ENCODE peak calls at places on chromosomes 13 and 19, in seven cellular contexts. S, V, Q, U, D, I and B are unnamed samples.

GRCh38 chr19:7928741-7929701 is 3.1 kb upstream of the CTXN1 start:
- DNase-seq in V (peak; percentile 49), Q (peak; percentile 79), I (peak; percentile 65), U (peak; percentile 78), D (peak; percentile 82), S (no peak), B (no peak)

GRCh38 chr13:49838989-49839388 is 46.5 kb upstream of the KPNA3 start:
- DNase-seq in V (no peak), D (no peak), Q (no peak), I (no peak), U (no peak), S (no peak), B (no peak)

GRCh38 chr13:29589234-29589633 is 6.3 kb downstream of the SLC7A1 start:
- DNase-seq in U (no peak), D (peak; percentile 33), V (no peak), I (no peak), S (no peak), Q (peak; percentile 72), B (no peak)

GRCh38 chr19:44050740-44051653 is 839 bp upstream of the ZNF223 start:
- DNase-seq in V (no peak), S (peak; percentile 59), Q (no peak), I (no peak), U (no peak), D (peak; percentile 2), B (no peak)

GRCh38 chr19:42594617-42595489 is at the start of gene CEACAM8:
- DNase-seq in U (no peak), Q (no peak), S (no peak), V (no peak), D (no peak), I (no peak), B (no peak)

GRCh38 chr13:99045396-99045795 is 67.5 kb upstream of the DOCK9 start:
- DNase-seq in V (no peak), I (no peak), D (no peak), Q (peak; percentile 33), U (no peak), S (no peak), B (no peak)

GRCh38 chr13:97953376-97953970 is at the start of gene IPO5:
- DNase-seq in U (no peak), S (no peak), V (no peak), I (no peak), D (peak; percentile 56), Q (peak; percentile 87), B (no peak)

GRCh38 chr19:40347476-40348124 is 597 bp downstream of the C19orf47 start:
- DNase-seq in I (no peak), V (no peak), D (no peak), Q (no peak), U (no peak), S (no peak), B (no peak)

GRCh38 chr13:94901070-94901469 is 188.7 kb upstream of the SOX21 start:
- DNase-seq in I (no peak), Q (no peak), S (no peak), D (no peak), V (no peak), U (no peak), B (no peak)

GRCh38 chr13:44050450-44051063 is 170.9 kb downstream of the LACC1 start:
- DNase-seq in V (no peak), Q (peak; percentile 46), I (peak; percentile 49), U (no peak), S (no peak), D (peak; percentile 42), B (no peak)

GRCh38 chr19:50720921-50721291 is 1.3 kb upstream of the SHANK1 start:
- DNase-seq in V (no peak), Q (no peak), I (no peak), D (no peak), S (no peak), U (no peak), B (no peak)

GRCh38 chr13:51501592-51502205 is 48.9 kb upstream of the INTS6 start:
- DNase-seq in D (no peak), S (no peak), V (no peak), U (no peak), Q (peak; percentile 39), I (no peak), B (no peak)

GRCh38 chr19:39916851-39917396 is 17.5 kb downstream of the FCGBP start:
- DNase-seq in V (no peak), D (no peak), U (no peak), I (no peak), Q (no peak), S (no peak), B (no peak)

GRCh38 chr13:98018293-98018692 is 64.8 kb downstream of the IPO5 start:
- DNase-seq in V (no peak), D (no peak), I (no peak), U (no peak), S (no peak), Q (no peak), B (no peak)

GRCh38 chr13:26721251-26721939 is 39.2 kb downstream of the GPR12 start:
- DNase-seq in Q (peak; percentile 10), D (no peak), I (no peak), U (no peak), S (peak; percentile 37), V (no peak), B (no peak)

GRCh38 chr13:29948791-29949190 is 98.4 kb upstream of the UBL3 start:
- DNase-seq in Q (no peak), V (no peak), D (no peak), U (no peak), I (no peak), S (no peak), B (no peak)

GRCh38 chr13:31008400-31009115 is 76.1 kb downstream of the TEX26 start:
- DNase-seq in S (no peak), V (no peak), Q (peak; percentile 42), I (no peak), D (peak; percentile 43), U (no peak), B (no peak)

GRCh38 chr13:30998548-30999140 is 66.2 kb downstream of the TEX26 start:
- DNase-seq in V (no peak), S (peak; percentile 70), D (peak; percentile 46), Q (peak; percentile 82), U (peak; percentile 38), I (peak; percentile 7), B (no peak)

DNA sequence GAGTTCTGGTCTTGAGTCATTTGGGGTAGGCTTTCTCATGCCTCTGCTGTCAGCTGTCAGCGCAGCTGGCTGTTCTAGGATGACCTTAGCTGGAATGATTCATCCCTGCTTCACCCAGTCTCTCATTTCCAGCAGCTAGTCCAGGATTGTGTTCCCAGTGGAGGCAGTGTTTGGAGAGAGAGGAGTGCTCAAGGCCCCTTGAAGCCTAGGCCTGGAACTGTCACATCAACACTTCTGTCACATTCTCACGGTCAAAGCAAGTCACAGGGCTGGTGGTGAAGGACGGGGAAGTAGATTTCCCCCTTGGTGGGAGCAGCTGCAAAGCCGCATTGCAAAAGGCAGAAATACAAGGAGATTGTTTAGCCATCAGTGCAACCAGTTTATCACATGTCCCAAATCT is 15.2 kb downstream of the TPT1 start:
- DNase-seq in Q (peak; percentile 84), U (peak; percentile 79), I (peak; percentile 86), V (no peak), D (peak; percentile 87), S (peak; percentile 61), B (no peak)
- TF ChIP-seq CTCF in Q (no peak), U (no peak), I (no peak), V (no peak), D (peak; percentile 11), S (no peak), B (no peak)

GRCh38 chr19:919157-920050 is 2.3 kb downstream of the KISS1R start:
- DNase-seq in I (no peak), U (no peak), V (peak; percentile 56), Q (no peak), S (no peak), D (no peak), B (no peak)

GRCh38 chr19:918152-918437 is 962 bp downstream of the KISS1R start:
- DNase-seq in S (no peak), I (no peak), Q (no peak), U (no peak), D (no peak), V (no peak), B (no peak)

GRCh38 chr19:916645-917322 is 349 bp upstream of the KISS1R start:
- DNase-seq in V (no peak), S (no peak), U (no peak), I (no peak), Q (no peak), D (no peak), B (no peak)

GRCh38 chr19:918481-919156 is 1.5 kb downstream of the KISS1R start:
- DNase-seq in Q (no peak), I (no peak), V (no peak), S (no peak), U (no peak), D (no peak), B (no peak)

GRCh38 chr19:917323-918151 is at the start of gene KISS1R:
- DNase-seq in I (no peak), D (no peak), Q (no peak), V (peak; percentile 71), S (no peak), U (no peak), B (peak; percentile 73)
- TF ChIP-seq CTCF in I (peak; percentile 31), D (peak; percentile 43), Q (peak; percentile 40), V (no peak), S (peak; percentile 44), U (peak; percentile 33), B (peak; percentile 84)

DNA sequence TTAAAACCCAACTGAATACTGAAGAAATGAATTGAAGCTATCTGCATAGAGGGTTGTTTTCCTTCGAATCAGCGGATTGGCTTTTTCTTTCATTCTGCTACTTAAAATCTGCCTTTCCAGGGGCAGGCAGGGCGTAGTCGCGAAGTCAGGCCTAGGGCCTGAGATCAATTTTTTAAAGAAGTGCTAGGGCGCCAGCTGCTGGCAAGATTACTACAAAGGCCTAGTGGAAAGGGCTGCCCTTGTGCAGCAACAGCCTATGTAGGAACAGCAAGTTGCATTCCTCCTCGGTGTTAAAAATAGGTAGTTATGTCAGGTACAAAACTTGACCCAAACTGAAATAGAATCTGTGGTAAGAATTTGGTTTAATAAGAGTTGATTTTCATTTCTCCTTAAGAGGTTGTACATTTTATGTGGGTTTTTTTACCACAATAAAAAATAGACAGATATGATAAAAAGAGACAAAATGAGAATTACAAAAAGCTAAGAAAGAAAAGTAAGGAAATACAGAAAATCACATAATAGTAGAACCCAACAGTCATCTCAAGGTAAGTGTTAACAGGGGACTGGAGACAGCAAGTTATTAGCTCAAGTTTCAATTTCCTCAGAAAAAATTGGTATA is 9.5 kb upstream of the URAD start:
- DNase-seq in Q (peak; percentile 29), V (no peak), U (no peak), D (peak; percentile 12), S (no peak), I (peak; percentile 39), B (no peak)
- TF ChIP-seq CTCF in Q (peak; percentile 57), V (no peak), U (peak; percentile 64), D (peak; percentile 70), S (no peak), I (peak; percentile 35), B (peak; percentile 61)

DNA sequence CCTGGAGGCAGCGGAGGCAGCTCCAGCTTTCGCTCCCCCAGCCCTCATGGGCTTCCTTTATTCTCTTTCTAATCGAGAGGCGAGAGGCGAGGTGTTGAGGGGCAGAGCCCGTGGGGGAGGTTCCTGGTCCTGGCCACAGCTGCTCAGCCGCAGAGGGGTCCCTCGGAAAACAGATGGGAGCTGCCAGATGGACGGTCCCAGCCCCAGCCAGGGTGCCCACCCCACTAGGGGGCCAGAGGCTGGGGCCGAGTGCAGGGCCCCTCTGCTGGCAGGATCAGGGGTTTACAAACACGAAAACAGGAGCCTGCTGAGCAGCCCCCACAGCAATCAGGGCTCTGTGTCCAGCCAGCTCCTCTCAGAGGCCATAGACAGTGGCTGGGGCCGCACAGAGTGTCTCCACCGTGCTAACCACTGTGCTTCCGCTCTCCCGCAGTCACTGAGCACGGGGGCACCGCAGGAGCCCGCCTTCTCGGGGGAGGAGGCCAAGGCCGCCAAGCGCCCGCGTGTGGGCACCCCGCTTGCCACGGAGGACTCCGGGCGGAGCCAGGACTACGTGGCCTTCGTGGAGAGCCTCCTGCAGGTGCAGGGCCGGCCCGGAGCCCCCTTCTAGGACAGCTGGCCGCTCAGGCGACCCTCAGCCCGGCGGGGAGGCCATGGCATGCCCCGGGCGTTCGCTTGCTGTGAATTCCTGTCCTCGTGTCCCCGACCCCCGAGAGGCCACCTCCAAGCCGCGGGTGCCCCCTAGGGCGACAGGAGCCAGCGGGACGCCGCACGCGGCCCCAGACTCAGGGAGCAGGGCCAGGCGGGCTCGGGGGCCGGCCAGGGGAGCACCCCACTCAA is 182.2 kb downstream of the KDM4B start:
- DNase-seq in D (no peak), V (no peak), S (peak; percentile 14), I (no peak), Q (no peak), U (no peak), B (no peak)
- TF ChIP-seq CTCF in D (peak; percentile 24), V (no peak), S (no peak), I (no peak), Q (no peak), U (no peak), B (peak; percentile 12)